ENCODE peak calls at places on chromosomes 2 and 18, in seven cellular contexts. L is activated T-helper 1 cell treated with anti-CD3 and anti-CD28 coated beads, Interleukin-12 subunit alpha, Interleukin-12 subunit beta, Interleukin-2, Interleukin-4 antibody, amounts not matched to agents 30 ng/mL and 10 ng/mL and 1 ng/mL, durations not matched to agents 14 hours and 24 hours and 36 hours; Z is amniotic epithelial cell; M is T-cell; B is cardiac septum; N is MM.1S; E is thyroid gland. C is an unnamed sample.

GRCh38 chr2:159091381-159091780 is 122.9 kb downstream of the TANC1 start:
- DNase-seq in L (no peak), E (no peak), M (no peak), N (no peak), Z (peak), B (no peak), C (peak)

GRCh38 chr18:34929336-34929780 is 111.9 kb upstream of the MAPRE2 start:
- DNase-seq in N (no peak), B (no peak), Z (peak), L (no peak), E (no peak), M (no peak), C (no peak)

GRCh38 chr2:28908172-28908571 is 13.7 kb downstream of the WDR43 start:
- DNase-seq in M (no peak), Z (no peak), N (no peak), E (no peak), B (no peak), L (no peak), C (no peak)

GRCh38 chr2:42368817-42369550 is 8.0 kb upstream of the COX7A2L start:
- DNase-seq in E (no peak), N (no peak), B (no peak), Z (no peak), L (no peak), M (no peak), C (peak)

GRCh38 chr18:23872701-23873550 is 141.6 kb upstream of the TTC39C start:
- DNase-seq in B (no peak), L (no peak), M (peak), E (no peak), N (no peak), Z (no peak), C (no peak)

GRCh38 chr2:190409616-190410015 is 1.5 kb downstream of the MFSD6 start:
- DNase-seq in L (no peak), Z (no peak), E (no peak), B (no peak), N (no peak), M (no peak), C (no peak)

GRCh38 chr2:71670430-71670795 is 217.1 kb downstream of the DYSF start:
- DNase-seq in N (no peak), M (no peak), B (peak), E (no peak), Z (no peak), L (no peak), C (no peak)

GRCh38 chr2:172113617-172114016 is 10.9 kb upstream of the DLX2 start:
- DNase-seq in M (no peak), Z (peak), N (no peak), B (no peak), L (no peak), E (no peak), C (no peak)

GRCh38 chr2:100196786-100197494 is 54.5 kb upstream of the AFF3 start:
- DNase-seq in M (no peak), E (no peak), Z (no peak), N (no peak), B (no peak), L (no peak), C (no peak)

GRCh38 chr2:218860950-218861381 is 1.4 kb downstream of the WNT6 start:
- DNase-seq in Z (peak), M (no peak), N (no peak), E (peak), B (peak), L (no peak), C (no peak)

GRCh38 chr2:37588316-37588777 is 83.1 kb downstream of the CDC42EP3 start:
- DNase-seq in M (no peak), B (no peak), L (no peak), E (no peak), Z (no peak), N (no peak), C (no peak)

GRCh38 chr2:232869138-232870001 is 694 bp upstream of the SNORC start:
- DNase-seq in E (no peak), B (no peak), L (no peak), M (no peak), Z (no peak), N (no peak), C (no peak)

GRCh38 chr2:122341007-122341406 is 585.6 kb downstream of the TSN start:
- DNase-seq in E (no peak), Z (no peak), N (no peak), L (no peak), M (no peak), B (no peak), C (no peak)

GRCh38 chr2:156023266-156023879 is 309.1 kb downstream of the NR4A2 start:
- DNase-seq in Z (no peak), N (peak), B (no peak), M (no peak), L (no peak), E (no peak), C (no peak)

GRCh38 chr2:55418512-55419235 is 982 bp downstream of the CCDC88A start:
- DNase-seq in L (no peak), B (no peak), N (no peak), M (no peak), E (no peak), Z (no peak), C (no peak)

GRCh38 chr18:33960393-33960792 is 264.3 kb downstream of the NOL4 start:
- DNase-seq in B (no peak), L (no peak), M (no peak), N (no peak), E (no peak), Z (no peak), C (no peak)

GRCh38 chr2:240112914-240113690 is 23.0 kb downstream of the COPS9 start:
- DNase-seq in B (no peak), Z (no peak), N (no peak), E (no peak), L (no peak), M (no peak), C (no peak)

GRCh38 chr2:70523672-70523995 is 30.0 kb downstream of the TGFA start:
- DNase-seq in M (no peak), B (no peak), Z (no peak), L (no peak), N (no peak), E (no peak), C (no peak)

GRCh38 chr2:177165731-177166711 is 46.6 kb upstream of the HNRNPA3 start:
- DNase-seq in N (peak), B (no peak), Z (peak), L (no peak), E (no peak), M (no peak), C (no peak)

GRCh38 chr18:35592298-35592697 is 10.8 kb downstream of the GALNT1 start:
- DNase-seq in E (no peak), Z (no peak), M (no peak), L (no peak), N (no peak), B (no peak), C (no peak)

GRCh38 chr18:58044370-58045264 is 591 bp downstream of the NEDD4L start:
- DNase-seq in Z (no peak), B (no peak), E (peak), M (peak), L (peak), N (peak), C (no peak)

GRCh38 chr2:28352104-28352503 is 40.6 kb upstream of the FOSL2 start:
- DNase-seq in Z (no peak), L (no peak), N (no peak), M (no peak), B (no peak), E (no peak), C (no peak)

GRCh38 chr2:1511455-1511854 is 98.2 kb downstream of the TPO start:
- DNase-seq in E (peak), M (no peak), L (no peak), N (no peak), Z (no peak), B (peak), C (no peak)

GRCh38 chr2:45128580-45128997 is 119.3 kb upstream of the SIX2 start:
- DNase-seq in Z (peak), E (no peak), N (no peak), B (no peak), M (no peak), L (no peak), C (peak)

GRCh38 chr2:235518317-235519090 is 24.7 kb downstream of the AGAP1 start:
- DNase-seq in L (no peak), Z (no peak), M (no peak), N (no peak), E (no peak), B (no peak), C (no peak)

GRCh38 chr2:239467281-239467955 is 66.6 kb upstream of the HDAC4 start:
- DNase-seq in E (no peak), L (no peak), B (no peak), M (no peak), Z (no peak), N (no peak), C (no peak)

GRCh38 chr2:182639971-182640370 is 76.1 kb upstream of the DNAJC10 start:
- DNase-seq in N (no peak), L (no peak), E (no peak), M (no peak), B (no peak), Z (no peak), C (no peak)

GRCh38 chr2:44793322-44793870 is 148.1 kb upstream of the SIX3 start:
- DNase-seq in E (no peak), N (peak), L (no peak), B (no peak), M (no peak), Z (peak), C (no peak)

GRCh38 chr2:179995735-179996134 is 11.4 kb downstream of the CWC22 start:
- DNase-seq in N (no peak), L (no peak), B (no peak), M (no peak), E (no peak), Z (no peak), C (no peak)

GRCh38 chr2:158688722-158689121 is 106.4 kb upstream of the DAPL1 start:
- DNase-seq in E (no peak), Z (peak), M (no peak), N (no peak), B (no peak), L (no peak), C (no peak)

GRCh38 chr2:73307720-73308119 is 14.4 kb upstream of the EGR4 start:
- DNase-seq in E (no peak), B (no peak), Z (no peak), L (no peak), N (no peak), M (no peak), C (no peak)